ENCODE peak calls at places on chromosomes 5 and 9, in four cellular contexts. Q, C, T and P are unnamed samples.

GRCh38 chr5:175022286-175022685 is 297.9 kb downstream of the MSX2 start:
- DNase-seq in C (no peak), Q (no peak), T (no peak), P (no peak)

GRCh38 chr9:82091610-82092009 is 103.0 kb downstream of the SPATA31D1 start:
- DNase-seq in Q (no peak), T (no peak), C (no peak), P (no peak)

GRCh38 chr5:74766348-74766886 is 500 bp downstream of the GFM2 start:
- DNase-seq in T (no peak), C (no peak), Q (no peak), P (peak; percentile 16)

GRCh38 chr9:112846528-112847488 is 43.9 kb downstream of the SLC46A2 start:
- DNase-seq in C (no peak), Q (no peak), T (no peak), P (no peak)

GRCh38 chr9:119453980-119454379 is 84.7 kb upstream of the BRINP1 start:
- DNase-seq in Q (no peak), T (no peak), C (no peak), P (no peak)

GRCh38 chr5:143471666-143472411 is 68.4 kb upstream of the NR3C1 start:
- DNase-seq in Q (no peak), T (no peak), C (no peak), P (no peak)

GRCh38 chr9:107635803-107636174 is 146.2 kb upstream of the KLF4 start:
- DNase-seq in Q (no peak), T (no peak), C (no peak), P (no peak)

GRCh38 chr5:66596791-66597757 is 881 bp downstream of the MAST4 start:
- DNase-seq in T (peak; percentile 23), Q (peak; percentile 54), C (no peak), P (peak; percentile 22)

GRCh38 chr9:107999890-108000289 is 510.3 kb upstream of the KLF4 start:
- DNase-seq in T (no peak), Q (no peak), C (no peak), P (peak; percentile 3)

GRCh38 chr9:6113312-6113711 is 97.9 kb upstream of the RANBP6 start:
- DNase-seq in Q (no peak), C (no peak), T (no peak), P (no peak)

GRCh38 chr5:57501414-57502321 is 19.1 kb upstream of the ACTBL2 start:
- DNase-seq in C (no peak), T (no peak), Q (no peak), P (no peak)

GRCh38 chr9:7879551-7880245 is 80.1 kb upstream of the DMAC1 start:
- DNase-seq in C (no peak), Q (no peak), T (peak; percentile 2), P (no peak)

GRCh38 chr9:94813379-94813778 is 86.9 kb downstream of the AOPEP start:
- DNase-seq in T (no peak), C (no peak), Q (no peak), P (no peak)

DNA sequence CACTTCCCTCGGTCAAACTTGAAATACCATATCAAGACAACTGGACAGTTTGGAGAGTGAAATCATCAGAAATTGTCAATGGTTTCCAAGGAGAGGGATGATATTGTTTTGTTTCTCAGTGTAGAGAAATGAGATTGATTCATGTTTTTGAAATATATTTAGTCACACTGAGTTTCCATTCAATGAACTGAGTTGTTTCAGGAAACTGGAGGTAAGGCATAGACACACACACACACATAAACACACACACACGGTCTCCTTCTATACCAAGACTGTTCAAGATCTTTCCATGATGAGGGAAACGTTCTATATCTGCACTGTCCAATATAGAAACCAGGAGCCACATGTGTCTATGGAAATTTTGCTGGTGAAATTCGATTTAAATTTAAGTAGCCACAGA is 182.8 kb downstream of the PTTG1 start:
- DNase-seq in Q (no peak), T (no peak), C (no peak), P (no peak)
- TF ChIP-seq CTCF in Q (no peak), T (no peak), C (no peak), P (no peak)

DNA sequence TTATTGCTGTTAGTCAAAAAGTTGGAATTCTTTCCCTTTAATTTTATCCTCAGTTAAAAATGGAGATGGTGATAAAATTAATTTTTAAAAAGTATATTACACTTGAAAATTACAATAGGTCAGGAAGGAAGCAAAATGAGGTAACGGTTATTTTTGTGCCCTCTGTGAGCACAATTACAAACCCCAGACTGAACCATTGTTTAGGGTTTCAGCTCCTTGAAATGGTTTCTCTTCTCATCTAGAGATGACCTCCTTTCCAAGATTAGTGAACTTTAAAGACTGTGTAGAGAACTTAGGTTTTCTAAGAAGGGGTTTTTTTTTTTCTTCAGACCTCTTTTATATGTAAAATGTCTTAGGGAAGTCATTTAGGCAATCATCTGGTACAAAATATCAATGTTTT is 126.2 kb upstream of the CHD1 start:
- DNase-seq in T (no peak), Q (no peak), C (no peak), P (no peak)
- TF ChIP-seq CTCF in T (no peak), Q (no peak), C (no peak), P (no peak)

GRCh38 chr5:127027539-127027938 is 2.8 kb downstream of the MARCHF3 start:
- DNase-seq in C (no peak), Q (no peak), T (no peak), P (no peak)
- TF ChIP-seq CTCF in C (no peak), Q (no peak), T (no peak), P (no peak)

DNA sequence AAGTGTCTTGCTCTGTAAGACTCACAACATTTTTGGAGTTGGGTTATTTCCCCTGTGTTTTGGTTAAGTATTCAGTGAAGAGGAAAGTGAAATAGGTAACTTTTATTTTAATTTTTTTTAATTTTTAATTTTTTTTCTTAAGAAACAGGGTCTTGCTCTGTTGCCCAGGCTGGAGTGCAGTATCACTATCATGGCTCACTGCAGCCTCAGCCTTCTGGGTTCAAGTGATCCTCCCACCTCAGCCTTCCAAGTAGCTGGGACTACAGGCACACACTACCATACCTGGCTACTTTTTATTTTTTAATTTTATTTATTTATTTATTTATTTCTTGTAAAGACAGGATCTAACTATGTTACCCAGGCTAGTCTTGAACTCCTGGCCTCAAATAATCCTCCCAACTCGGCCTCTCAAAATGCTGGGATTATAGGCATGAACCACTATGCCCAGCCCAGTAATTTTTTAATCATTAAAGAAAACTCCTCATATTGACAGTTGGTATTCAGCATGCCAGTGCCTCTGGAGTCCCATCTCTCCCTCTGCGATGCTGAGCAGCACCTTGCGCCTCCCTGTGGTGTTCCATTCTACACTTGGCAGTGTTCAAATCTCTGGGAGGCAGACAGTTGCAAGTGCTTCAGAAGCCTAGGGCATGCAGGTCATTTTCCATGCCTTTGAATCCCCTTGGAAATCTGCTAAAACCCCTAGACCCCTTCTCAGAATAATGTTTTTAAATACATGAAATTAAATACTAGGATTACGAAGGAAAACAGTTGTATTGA is 41.1 kb downstream of the GARNL3 start:
- DNase-seq in T (no peak), Q (no peak), C (no peak), P (no peak)
- TF ChIP-seq CTCF in T (no peak), Q (no peak), C (no peak), P (no peak)